ENCODE peak calls at places on chromosomes 1 and 21, in seven cellular contexts. One of them, this sample, is unnamed.

GRCh38 chr21:18602711-18603110 is 199.1 kb upstream of the TMPRSS15 start:
- DNase-seq in nephron progenitor cell: no peak
- DNase-seq in HL-60: no peak
- DNase-seq in upper lobe of right lung: no peak
- DNase-seq in mammary epithelial cell: no peak
- DNase-seq in AG04450: no peak
- DNase-seq in B cell: no peak
- DNase-seq in this sample: no peak

GRCh38 chr1:91553196-91553595 is 52.5 kb downstream of the CDC7 start:
- DNase-seq in nephron progenitor cell: no peak
- DNase-seq in HL-60: no peak
- DNase-seq in upper lobe of right lung: no peak
- DNase-seq in mammary epithelial cell: peak
- DNase-seq in AG04450: no peak
- DNase-seq in B cell: no peak
- DNase-seq in this sample: no peak

GRCh38 chr1:19560480-19560879 is 75.1 kb upstream of the CAPZB start:
- DNase-seq in nephron progenitor cell: no peak
- DNase-seq in HL-60: no peak
- DNase-seq in upper lobe of right lung: peak
- DNase-seq in mammary epithelial cell: no peak
- DNase-seq in AG04450: no peak
- DNase-seq in B cell: no peak
- DNase-seq in this sample: no peak

GRCh38 chr21:36540700-36541099 is 60.8 kb upstream of the CLDN14 start:
- DNase-seq in nephron progenitor cell: no peak
- DNase-seq in HL-60: no peak
- DNase-seq in upper lobe of right lung: no peak
- DNase-seq in mammary epithelial cell: no peak
- DNase-seq in AG04450: no peak
- DNase-seq in B cell: no peak
- DNase-seq in this sample: no peak

GRCh38 chr1:228374711-228375577 is 31.7 kb downstream of the TRIM11 start:
- DNase-seq in nephron progenitor cell: no peak
- DNase-seq in HL-60: no peak
- DNase-seq in upper lobe of right lung: peak
- DNase-seq in mammary epithelial cell: no peak
- DNase-seq in AG04450: peak
- DNase-seq in B cell: no peak
- DNase-seq in this sample: no peak

GRCh38 chr1:35112668-35113067 is 33.5 kb downstream of the ZMYM1 start:
- DNase-seq in nephron progenitor cell: no peak
- DNase-seq in HL-60: no peak
- DNase-seq in upper lobe of right lung: no peak
- DNase-seq in mammary epithelial cell: no peak
- DNase-seq in AG04450: no peak
- DNase-seq in B cell: no peak
- DNase-seq in this sample: no peak

GRCh38 chr1:195656780-195657179 is 951.5 kb downstream of the KCNT2 start:
- DNase-seq in nephron progenitor cell: no peak
- DNase-seq in HL-60: no peak
- DNase-seq in upper lobe of right lung: no peak
- DNase-seq in mammary epithelial cell: no peak
- DNase-seq in AG04450: no peak
- DNase-seq in B cell: no peak
- DNase-seq in this sample: no peak

GRCh38 chr1:78716186-78716585 is 66.6 kb downstream of the IFI44 start:
- DNase-seq in nephron progenitor cell: no peak
- DNase-seq in HL-60: no peak
- DNase-seq in upper lobe of right lung: no peak
- DNase-seq in mammary epithelial cell: no peak
- DNase-seq in AG04450: no peak
- DNase-seq in B cell: no peak
- DNase-seq in this sample: no peak

GRCh38 chr1:65309317-65310077 is at the start of gene DNAJC6:
- DNase-seq in nephron progenitor cell: peak
- DNase-seq in HL-60: peak
- DNase-seq in upper lobe of right lung: peak
- DNase-seq in mammary epithelial cell: peak
- DNase-seq in AG04450: peak
- DNase-seq in B cell: peak
- DNase-seq in this sample: peak

GRCh38 chr1:208445710-208446702 is 201.8 kb upstream of the PLXNA2 start:
- DNase-seq in nephron progenitor cell: no peak
- DNase-seq in HL-60: no peak
- DNase-seq in upper lobe of right lung: no peak
- DNase-seq in mammary epithelial cell: peak
- DNase-seq in AG04450: no peak
- DNase-seq in B cell: no peak
- DNase-seq in this sample: no peak

GRCh38 chr1:28418278-28418637 is 48.7 kb downstream of the PHACTR4 start:
- DNase-seq in nephron progenitor cell: no peak
- DNase-seq in HL-60: no peak
- DNase-seq in upper lobe of right lung: no peak
- DNase-seq in mammary epithelial cell: no peak
- DNase-seq in AG04450: no peak
- DNase-seq in B cell: no peak
- DNase-seq in this sample: no peak

GRCh38 chr1:47738560-47739182 is 258.5 kb downstream of the TRABD2B start:
- DNase-seq in nephron progenitor cell: peak
- DNase-seq in HL-60: no peak
- DNase-seq in upper lobe of right lung: no peak
- DNase-seq in mammary epithelial cell: peak
- DNase-seq in AG04450: no peak
- DNase-seq in B cell: no peak
- DNase-seq in this sample: no peak

GRCh38 chr1:180168786-180169640 is 14.3 kb downstream of the QSOX1 start:
- DNase-seq in nephron progenitor cell: peak
- DNase-seq in HL-60: peak
- DNase-seq in upper lobe of right lung: peak
- DNase-seq in mammary epithelial cell: no peak
- DNase-seq in AG04450: no peak
- DNase-seq in B cell: peak
- DNase-seq in this sample: peak

GRCh38 chr1:1858382-1859086 is 32.4 kb downstream of the GNB1 start:
- DNase-seq in nephron progenitor cell: no peak
- DNase-seq in HL-60: no peak
- DNase-seq in upper lobe of right lung: no peak
- DNase-seq in mammary epithelial cell: peak
- DNase-seq in AG04450: no peak
- DNase-seq in B cell: no peak
- DNase-seq in this sample: no peak

DNA sequence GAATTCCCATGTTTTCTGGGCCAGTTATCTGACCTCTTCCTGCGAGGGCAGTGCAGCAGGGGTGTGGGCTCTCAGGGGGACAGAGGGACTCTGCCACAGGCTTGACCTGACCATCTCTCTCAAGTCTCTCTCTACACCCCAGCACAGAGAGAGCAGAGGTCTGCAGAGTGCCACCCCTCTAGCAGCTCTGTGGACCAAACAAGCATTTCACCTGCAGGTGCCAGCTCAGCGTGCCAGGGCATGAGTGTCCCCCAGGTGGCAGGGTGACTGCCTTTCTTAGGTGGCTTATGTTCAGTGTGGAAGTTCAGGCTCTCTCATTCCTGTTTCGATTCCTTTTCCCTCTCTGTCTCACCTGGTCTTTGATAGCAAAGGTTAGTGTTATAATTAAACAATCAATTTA is 191.3 kb downstream of the CACNA1E start:
- DNase-seq in nephron progenitor cell: no peak
- DNase-seq in HL-60: no peak
- DNase-seq in upper lobe of right lung: no peak
- DNase-seq in mammary epithelial cell: no peak
- DNase-seq in AG04450: no peak
- DNase-seq in B cell: no peak
- DNase-seq in this sample: no peak
- TF ChIP-seq CTCF in nephron progenitor cell: no peak
- TF ChIP-seq CTCF in HL-60: no peak
- TF ChIP-seq CTCF in upper lobe of right lung: no peak
- TF ChIP-seq CTCF in mammary epithelial cell: peak
- TF ChIP-seq CTCF in AG04450: no peak
- TF ChIP-seq CTCF in B cell: no peak
- TF ChIP-seq CTCF in this sample: no peak

GRCh38 chr1:109201123-109201703 is 12.5 kb upstream of the SARS1 start:
- DNase-seq in nephron progenitor cell: peak
- DNase-seq in HL-60: peak
- DNase-seq in upper lobe of right lung: no peak
- DNase-seq in mammary epithelial cell: peak
- DNase-seq in AG04450: peak
- DNase-seq in B cell: no peak
- DNase-seq in this sample: peak
- TF ChIP-seq CTCF in nephron progenitor cell: peak
- TF ChIP-seq CTCF in HL-60: no peak
- TF ChIP-seq CTCF in upper lobe of right lung: peak
- TF ChIP-seq CTCF in mammary epithelial cell: peak
- TF ChIP-seq CTCF in AG04450: peak
- TF ChIP-seq CTCF in B cell: peak
- TF ChIP-seq CTCF in this sample: peak

DNA sequence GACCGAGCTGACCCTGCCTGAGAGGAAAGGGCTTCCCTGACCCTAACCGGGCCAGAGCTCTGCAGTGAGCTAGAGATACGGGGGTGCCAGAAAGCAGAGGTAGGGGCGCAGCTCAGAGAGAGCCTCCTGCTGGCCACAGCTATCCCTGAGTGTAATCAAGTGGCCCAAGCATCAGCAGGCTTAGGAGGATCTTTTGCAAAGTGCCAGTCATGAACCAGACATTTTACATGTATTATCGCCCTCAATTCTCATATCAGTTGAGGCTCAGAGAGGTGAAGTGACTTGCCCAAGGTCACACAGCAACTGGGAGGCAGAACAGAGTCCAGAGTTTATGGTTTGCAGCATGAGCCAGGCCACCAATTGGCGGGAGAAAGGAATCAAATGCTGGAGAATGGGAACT is 7.0 kb upstream of the ID3 start:
- DNase-seq in nephron progenitor cell: no peak
- DNase-seq in HL-60: no peak
- DNase-seq in upper lobe of right lung: no peak
- DNase-seq in mammary epithelial cell: no peak
- DNase-seq in AG04450: no peak
- DNase-seq in B cell: no peak
- DNase-seq in this sample: no peak
- TF ChIP-seq CTCF in nephron progenitor cell: no peak
- TF ChIP-seq CTCF in HL-60: no peak
- TF ChIP-seq CTCF in upper lobe of right lung: peak
- TF ChIP-seq CTCF in mammary epithelial cell: peak
- TF ChIP-seq CTCF in AG04450: peak
- TF ChIP-seq CTCF in B cell: no peak
- TF ChIP-seq CTCF in this sample: peak

GRCh38 chr1:25487628-25488027 is 55.8 kb upstream of the LDLRAP1 start:
- DNase-seq in nephron progenitor cell: no peak
- DNase-seq in HL-60: no peak
- DNase-seq in upper lobe of right lung: no peak
- DNase-seq in mammary epithelial cell: no peak
- DNase-seq in AG04450: no peak
- DNase-seq in B cell: no peak
- DNase-seq in this sample: no peak
- TF ChIP-seq CTCF in nephron progenitor cell: peak
- TF ChIP-seq CTCF in HL-60: no peak
- TF ChIP-seq CTCF in upper lobe of right lung: peak
- TF ChIP-seq CTCF in mammary epithelial cell: peak
- TF ChIP-seq CTCF in AG04450: peak
- TF ChIP-seq CTCF in B cell: peak
- TF ChIP-seq CTCF in this sample: peak

GRCh38 chr1:45723248-45723930 is 27.1 kb downstream of the IPP start:
- DNase-seq in nephron progenitor cell: no peak
- DNase-seq in HL-60: no peak
- DNase-seq in upper lobe of right lung: no peak
- DNase-seq in mammary epithelial cell: no peak
- DNase-seq in AG04450: no peak
- DNase-seq in B cell: no peak
- DNase-seq in this sample: no peak

GRCh38 chr1:45722809-45723208 is 27.6 kb downstream of the IPP start:
- DNase-seq in nephron progenitor cell: no peak
- DNase-seq in HL-60: peak
- DNase-seq in upper lobe of right lung: no peak
- DNase-seq in mammary epithelial cell: no peak
- DNase-seq in AG04450: no peak
- DNase-seq in B cell: no peak
- DNase-seq in this sample: no peak

GRCh38 chr1:45716700-45717099 is 28.7 kb downstream of the TMEM69 start:
- DNase-seq in nephron progenitor cell: no peak
- DNase-seq in HL-60: no peak
- DNase-seq in upper lobe of right lung: no peak
- DNase-seq in mammary epithelial cell: no peak
- DNase-seq in AG04450: no peak
- DNase-seq in B cell: no peak
- DNase-seq in this sample: no peak

GRCh38 chr1:45718289-45718688 is 30.3 kb downstream of the TMEM69 start:
- DNase-seq in nephron progenitor cell: no peak
- DNase-seq in HL-60: no peak
- DNase-seq in upper lobe of right lung: no peak
- DNase-seq in mammary epithelial cell: no peak
- DNase-seq in AG04450: no peak
- DNase-seq in B cell: no peak
- DNase-seq in this sample: no peak

GRCh38 chr1:45721207-45721606 is 29.2 kb downstream of the IPP start:
- DNase-seq in nephron progenitor cell: no peak
- DNase-seq in HL-60: no peak
- DNase-seq in upper lobe of right lung: no peak
- DNase-seq in mammary epithelial cell: no peak
- DNase-seq in AG04450: peak
- DNase-seq in B cell: no peak
- DNase-seq in this sample: no peak
- TF ChIP-seq CTCF in nephron progenitor cell: no peak
- TF ChIP-seq CTCF in HL-60: no peak
- TF ChIP-seq CTCF in upper lobe of right lung: no peak
- TF ChIP-seq CTCF in mammary epithelial cell: no peak
- TF ChIP-seq CTCF in AG04450: no peak
- TF ChIP-seq CTCF in B cell: no peak
- TF ChIP-seq CTCF in this sample: no peak